ENCODE peak calls at places on chromosomes 13 and 19, in seven cellular contexts. One of them, this sample, is unnamed.

GRCh38 chr19:42285546-42285945 is 16.4 kb upstream of the PRR19 start:
- DNase-seq in CD4-positive, alpha-beta T cell: no peak
- DNase-seq in NCI-H1930: no peak
- DNase-seq in hippocampal formation: no peak
- DNase-seq in HTR-8/SVneo: no peak
- DNase-seq in tibial nerve: no peak
- DNase-seq in CMK: no peak
- DNase-seq in this sample: no peak

GRCh38 chr13:79085021-79085420 is 321.0 kb downstream of the RBM26 start:
- DNase-seq in hippocampal formation: no peak
- DNase-seq in CD4-positive, alpha-beta T cell: no peak
- DNase-seq in HTR-8/SVneo: no peak
- DNase-seq in CMK: no peak
- DNase-seq in NCI-H1930: peak
- DNase-seq in tibial nerve: no peak
- DNase-seq in this sample: no peak

GRCh38 chr13:71320452-71320851 is 546.6 kb downstream of the DACH1 start:
- DNase-seq in CD4-positive, alpha-beta T cell: no peak
- DNase-seq in tibial nerve: no peak
- DNase-seq in CMK: no peak
- DNase-seq in NCI-H1930: no peak
- DNase-seq in hippocampal formation: no peak
- DNase-seq in HTR-8/SVneo: no peak
- DNase-seq in this sample: peak

GRCh38 chr19:13044160-13044853 is 49.0 kb downstream of the NFIX start:
- DNase-seq in CMK: no peak
- DNase-seq in CD4-positive, alpha-beta T cell: no peak
- DNase-seq in hippocampal formation: no peak
- DNase-seq in NCI-H1930: no peak
- DNase-seq in HTR-8/SVneo: no peak
- DNase-seq in tibial nerve: no peak
- DNase-seq in this sample: no peak

GRCh38 chr13:108917581-108917980 is 288.2 kb downstream of the MYO16 start:
- DNase-seq in hippocampal formation: no peak
- DNase-seq in tibial nerve: no peak
- DNase-seq in CD4-positive, alpha-beta T cell: no peak
- DNase-seq in CMK: no peak
- DNase-seq in NCI-H1930: no peak
- DNase-seq in HTR-8/SVneo: no peak
- DNase-seq in this sample: no peak

GRCh38 chr19:13849277-13849676 is 27.7 kb upstream of the NANOS3 start:
- DNase-seq in hippocampal formation: no peak
- DNase-seq in NCI-H1930: no peak
- DNase-seq in HTR-8/SVneo: no peak
- DNase-seq in tibial nerve: no peak
- DNase-seq in CMK: no peak
- DNase-seq in CD4-positive, alpha-beta T cell: no peak
- DNase-seq in this sample: no peak

GRCh38 chr19:8305798-8306197 is 2.4 kb downstream of the CD320 start:
- DNase-seq in tibial nerve: peak
- DNase-seq in CMK: no peak
- DNase-seq in HTR-8/SVneo: no peak
- DNase-seq in NCI-H1930: no peak
- DNase-seq in hippocampal formation: no peak
- DNase-seq in CD4-positive, alpha-beta T cell: no peak
- DNase-seq in this sample: no peak

GRCh38 chr19:10290439-10290875 is 705 bp downstream of the ICAM5 start:
- DNase-seq in CMK: no peak
- DNase-seq in NCI-H1930: no peak
- DNase-seq in HTR-8/SVneo: no peak
- DNase-seq in CD4-positive, alpha-beta T cell: no peak
- DNase-seq in hippocampal formation: no peak
- DNase-seq in tibial nerve: no peak
- DNase-seq in this sample: no peak

GRCh38 chr13:48564046-48564445 is 31.2 kb upstream of the RCBTB2 start:
- DNase-seq in HTR-8/SVneo: no peak
- DNase-seq in tibial nerve: no peak
- DNase-seq in hippocampal formation: no peak
- DNase-seq in NCI-H1930: no peak
- DNase-seq in CD4-positive, alpha-beta T cell: no peak
- DNase-seq in CMK: no peak
- DNase-seq in this sample: peak

GRCh38 chr19:32638625-32639024 is 36.4 kb downstream of the ANKRD27 start:
- DNase-seq in hippocampal formation: no peak
- DNase-seq in tibial nerve: no peak
- DNase-seq in HTR-8/SVneo: no peak
- DNase-seq in NCI-H1930: no peak
- DNase-seq in CD4-positive, alpha-beta T cell: no peak
- DNase-seq in CMK: no peak
- DNase-seq in this sample: no peak

GRCh38 chr13:43908156-43909126 is 28.7 kb downstream of the LACC1 start:
- DNase-seq in NCI-H1930: peak
- DNase-seq in tibial nerve: no peak
- DNase-seq in HTR-8/SVneo: peak
- DNase-seq in CD4-positive, alpha-beta T cell: no peak
- DNase-seq in hippocampal formation: no peak
- DNase-seq in CMK: no peak
- DNase-seq in this sample: peak